ENCODE peak calls at places on chromosomes 11 and 22, in seven cellular contexts. P is kidney, H is left ventricle myocardium inferior, S is pancreas, Q is DND-41, A is IMR-90, G is endothelial cell of umbilical vein. U is an unnamed sample. For H3K9me3 and H3K4me1, the result is how much of the 10 kb centered on the place peaks cover.

GRCh38 chr11:66311470-66311964 is 5.3 kb downstream of the CD248 start:
- DNase-seq in P (peak), H (no peak), S (no peak), Q (no peak), A (no peak), G (no peak), U (no peak)

GRCh38 chr22:35868938-35869337 is 151.3 kb downstream of the APOL5 start:
- DNase-seq in P (no peak), H (no peak), S (no peak), Q (no peak), A (peak), G (no peak), U (no peak)

GRCh38 chr11:34650528-34650927 is 29.6 kb downstream of the EHF start:
- DNase-seq in P (no peak), H (no peak), S (no peak), Q (no peak), A (peak), G (no peak), U (no peak)

GRCh38 chr22:19896665-19897355 is 42.1 kb upstream of the GNB1L start:
- DNase-seq in P (peak), H (no peak), S (no peak), Q (peak), A (no peak), G (no peak), U (peak)

GRCh38 chr11:111418436-111418787 is 39.3 kb upstream of the POU2AF1 start:
- DNase-seq in P (no peak), H (no peak), S (no peak), Q (no peak), A (no peak), G (no peak), U (no peak)

GRCh38 chr11:78040691-78041379 is 17.8 kb upstream of the KCTD14 start:
- DNase-seq in P (no peak), H (no peak), S (no peak), Q (peak), A (no peak), G (no peak), U (no peak)

GRCh38 chr22:21009638-21010425 is 5.1 kb upstream of the P2RX6 start:
- DNase-seq in P (peak), H (no peak), S (peak), Q (peak), A (peak), G (peak), U (no peak)

GRCh38 chr22:19943665-19944026 is 2.0 kb upstream of the TXNRD2 start:
- DNase-seq in P (peak), H (no peak), S (no peak), Q (peak), A (peak), G (no peak), U (no peak)

GRCh38 chr22:39243443-39244072 is 1.2 kb downstream of the PDGFB start:
- DNase-seq in P (no peak), H (no peak), S (peak), Q (no peak), A (no peak), G (no peak), U (no peak)

GRCh38 chr22:32281092-32281491 is 25.9 kb upstream of the SLC5A4 start:
- DNase-seq in P (no peak), H (no peak), S (no peak), Q (no peak), A (no peak), G (no peak), U (peak)

GRCh38 chr11:75431533-75432525 is 1.2 kb downstream of the KLHL35 start:
- DNase-seq in P (no peak), H (no peak), S (no peak), Q (no peak), A (no peak), G (no peak), U (no peak)

GRCh38 chr11:26551186-26551801 is 20.8 kb downstream of the MUC15 start:
- DNase-seq in P (no peak), H (no peak), S (no peak), Q (no peak), A (peak), G (no peak), U (no peak)

GRCh38 chr11:116148645-116149044 is 624.1 kb downstream of the BUD13 start:
- DNase-seq in P (no peak), H (no peak), S (no peak), Q (no peak), A (no peak), G (no peak), U (no peak)

GRCh38 chr11:69339916-69340565 is 46.1 kb downstream of the MYEOV start:
- DNase-seq in P (no peak), H (no peak), S (no peak), Q (no peak), A (no peak), G (no peak), U (no peak)

GRCh38 chr11:6397156-6397555 is 6.9 kb downstream of the SMPD1 start:
- DNase-seq in P (no peak), H (no peak), S (no peak), Q (no peak), A (no peak), G (no peak), U (no peak)

GRCh38 chr11:9525116-9525515 is 48.4 kb upstream of the WEE1 start:
- DNase-seq in P (no peak), H (no peak), S (no peak), Q (no peak), A (peak), G (no peak), U (no peak)

GRCh38 chr22:43376765-43377485 is 33.8 kb upstream of the SCUBE1 start:
- DNase-seq in P (peak), H (no peak), S (peak), Q (peak), A (no peak), G (no peak), U (no peak)

GRCh38 chr11:90220391-90220790 is 2.5 kb downstream of the CHORDC1 start:
- DNase-seq in P (no peak), H (no peak), S (no peak), Q (no peak), A (peak), G (peak), U (no peak)

GRCh38 chr11:109971184-109971523 is 122.0 kb upstream of the ZC3H12C start:
- DNase-seq in P (no peak), H (no peak), S (no peak), Q (no peak), A (peak), G (peak), U (no peak)

GRCh38 chr11:62411524-62411923 is 7.3 kb upstream of the SCGB1A1 start:
- DNase-seq in P (no peak), H (no peak), S (no peak), Q (no peak), A (no peak), G (no peak), U (no peak)

GRCh38 chr11:76074178-76075112 is 131.9 kb downstream of the WNT11 start:
- DNase-seq in P (no peak), H (no peak), S (no peak), Q (no peak), A (peak), G (peak), U (no peak)

GRCh38 chr11:84747871-84748270 is 879.3 kb downstream of the DLG2 start:
- DNase-seq in P (peak), H (no peak), S (no peak), Q (peak), A (no peak), G (no peak), U (no peak)

GRCh38 chr11:723120-723883 is 17.3 kb downstream of the EPS8L2 start:
- DNase-seq in P (no peak), H (no peak), S (peak), Q (peak), A (peak), G (peak), U (no peak)

GRCh38 chr11:94521684-94522083 is 9.4 kb downstream of the C11orf97 start:
- DNase-seq in P (no peak), H (no peak), S (no peak), Q (no peak), A (no peak), G (no peak), U (no peak)

GRCh38 chr11:68651208-68651984 is 32.9 kb upstream of the GAL start:
- DNase-seq in P (peak), H (no peak), S (no peak), Q (no peak), A (peak), G (no peak), U (no peak)

GRCh38 chr11:60788401-60789110 is 3.4 kb downstream of the MS4A10 start:
- DNase-seq in P (peak), H (peak), S (no peak), Q (no peak), A (no peak), G (peak), U (no peak)
- H3K9me3 ChIP-seq in P (under half), H (under half), S (under half), Q (under half), A (under half), G (under half), U (under half)

GRCh38 chr11:118610773-118611432 is 3.5 kb downstream of the PHLDB1 start:
- DNase-seq in P (peak), H (peak), S (peak), Q (peak), A (peak), G (peak), U (no peak)
- H3K4me1 ChIP-seq in P (under half), H (half or more), S (under half), Q (under half), A (under half), G (under half), U (under half)

DNA sequence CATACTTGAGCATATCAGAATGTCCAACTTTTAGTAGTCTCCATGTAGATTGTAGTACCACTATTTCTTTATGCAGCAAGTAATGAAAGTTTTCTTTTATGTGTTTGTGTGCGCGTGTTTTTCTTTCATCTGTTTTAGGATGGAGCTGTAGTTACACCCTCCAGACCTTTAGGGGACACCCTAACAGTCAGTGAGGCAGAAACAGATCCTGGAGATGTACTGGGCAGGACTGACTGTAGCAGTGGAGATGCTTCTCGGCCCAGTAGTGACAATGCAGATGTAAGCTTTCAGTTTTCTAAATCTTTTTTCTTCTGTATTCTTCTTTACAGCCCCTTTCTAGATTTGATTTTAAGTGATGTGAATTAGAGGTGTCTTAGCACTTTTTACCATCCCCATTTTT is 79.9 kb upstream of the GRIK4 start:
- DNase-seq in P (no peak), H (no peak), S (no peak), Q (no peak), A (peak), G (no peak), U (no peak)
- TF ChIP-seq CTCF in P (no peak), H (peak), S (no peak), Q (peak), A (peak), G (no peak), U (peak)

GRCh38 chr22:22753526-22754267 is 109.3 kb downstream of the GGTLC2 start:
- DNase-seq in P (peak), H (no peak), S (peak), Q (peak), A (peak), G (peak), U (no peak)
- H3K9me3 ChIP-seq in P (under half), H (under half), S (under half), Q (under half), A (under half), G (under half), U (under half)

GRCh38 chr11:28659716-28660348 is 551.6 kb downstream of the METTL15 start:
- DNase-seq in P (no peak), H (no peak), S (no peak), Q (no peak), A (peak), G (no peak), U (no peak)
- H3K4me1 ChIP-seq in P (under half), H (under half), S (under half), Q (under half), A (under half), G (under half), U (under half)

GRCh38 chr11:121426476-121427454 is 25.3 kb upstream of the SORL1 start:
- DNase-seq in P (peak), H (peak), S (peak), Q (no peak), A (no peak), G (no peak), U (no peak)
- TF ChIP-seq CTCF in P (peak), H (peak), S (no peak), Q (no peak), A (no peak), G (no peak), U (peak)

DNA sequence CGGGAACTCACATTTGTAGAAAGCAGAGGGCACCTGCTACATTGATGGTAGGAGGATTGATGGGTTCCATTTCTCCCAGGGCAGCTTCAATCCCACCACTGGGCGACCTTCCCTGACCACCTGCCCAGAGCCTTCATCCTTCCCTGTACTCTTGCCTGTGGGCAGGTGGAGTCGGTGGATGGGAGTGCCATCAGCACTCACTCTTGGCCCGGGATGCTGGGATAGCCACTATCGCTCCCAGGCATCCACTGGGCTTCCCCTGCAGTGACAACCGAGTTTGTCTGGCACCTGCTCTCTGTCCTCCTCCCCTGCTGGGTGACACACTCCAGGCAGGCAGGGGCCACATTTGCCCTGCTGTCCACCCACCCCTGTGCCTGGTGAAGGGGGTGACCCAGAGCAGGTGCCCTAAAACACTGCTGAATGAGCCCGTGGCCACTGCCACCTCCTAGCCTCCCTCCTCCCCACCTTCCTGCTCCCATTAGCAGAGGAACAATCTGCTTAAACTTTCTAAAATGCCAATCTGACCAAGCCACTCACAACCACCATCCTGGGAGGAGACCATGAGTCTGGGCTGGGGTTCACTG is 604.7 kb downstream of the TBC1D22A start:
- DNase-seq in P (no peak), H (no peak), S (no peak), Q (no peak), A (no peak), G (no peak), U (no peak)
- H3K9me3 ChIP-seq in P (under half), H (under half), S (under half), Q (under half), A (under half), G (under half), U (under half)

GRCh38 chr11:130421697-130422096 is 6.7 kb downstream of the ADAMTS8 start:
- DNase-seq in P (no peak), H (no peak), S (no peak), Q (no peak), A (no peak), G (no peak), U (no peak)
- H3K4me1 ChIP-seq in P (under half), H (under half), S (under half), Q (under half), A (under half), G (under half), U (under half)

GRCh38 chr11:64400096-64400495 is 41.1 kb downstream of the RPS6KA4 start:
- DNase-seq in P (no peak), H (no peak), S (no peak), Q (no peak), A (no peak), G (no peak), U (no peak)

GRCh38 chr11:64396079-64396591 is 37.2 kb downstream of the RPS6KA4 start:
- DNase-seq in P (no peak), H (no peak), S (no peak), Q (no peak), A (no peak), G (no peak), U (no peak)

GRCh38 chr11:64391839-64392238 is 32.9 kb downstream of the RPS6KA4 start:
- DNase-seq in P (no peak), H (no peak), S (no peak), Q (no peak), A (no peak), G (no peak), U (no peak)

GRCh38 chr11:64390558-64390957 is 31.6 kb downstream of the RPS6KA4 start:
- DNase-seq in P (no peak), H (no peak), S (no peak), Q (no peak), A (no peak), G (no peak), U (no peak)

DNA sequence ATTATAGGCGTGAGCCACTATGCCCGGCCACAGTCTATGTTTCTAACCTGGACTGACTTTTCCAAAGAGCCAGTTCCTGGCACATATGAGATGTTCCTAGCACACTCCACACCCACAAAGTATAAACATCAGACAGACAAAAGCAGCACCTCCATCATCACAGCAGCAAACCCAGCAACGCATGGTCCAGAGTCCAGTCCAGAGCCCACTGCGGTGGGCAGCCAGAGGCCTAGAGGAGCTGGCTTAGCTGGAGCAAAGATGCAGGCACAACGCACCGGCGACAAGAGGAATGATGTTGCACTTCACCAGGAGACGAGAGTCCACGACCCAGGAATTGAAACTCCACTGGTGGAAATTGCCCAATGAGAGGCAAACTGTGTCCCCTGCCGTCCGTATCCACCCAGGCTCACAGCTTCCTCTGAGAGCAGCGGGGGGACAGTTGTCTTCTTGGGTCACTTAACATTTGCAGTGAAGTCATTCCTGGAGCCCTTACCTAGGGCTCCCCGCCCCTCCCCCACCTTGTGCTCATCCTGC is 36.6 kb downstream of the RPS6KA4 start:
- DNase-seq in P (no peak), H (no peak), S (no peak), Q (no peak), A (no peak), G (no peak), U (no peak)
- TF ChIP-seq CTCF in P (no peak), H (no peak), S (no peak), Q (no peak), A (no peak), G (no peak), U (no peak)

GRCh38 chr22:48047722-48048500 is 1285.5 kb downstream of the TBC1D22A start:
- DNase-seq in P (no peak), H (no peak), S (no peak), Q (no peak), A (no peak), G (no peak), U (no peak)
- H3K9me3 ChIP-seq in P (under half), H (under half), S (under half), Q (under half), A (half or more), G (under half), U (under half)